ENCODE peak calls at places on chromosome 14, in nine cellular contexts. One of them, this sample, is unnamed.
A peak's percentile ranks its signal among the peaks of the same experiment; 100 is the strongest.

GRCh38 chr14:52154992-52155655 is 86.3 kb upstream of the NID2 start:
- DNase-seq in Panc1: no peak
- DNase-seq in left ventricle myocardium inferior: no peak
- DNase-seq in substantia nigra: no peak
- DNase-seq in effector memory CD4-positive, alpha-beta T cell: no peak
- DNase-seq in pancreas: no peak
- DNase-seq in brain microvascular endothelial cell: no peak
- DNase-seq in kidney: no peak
- DNase-seq in stomach: no peak
- DNase-seq in this sample: no peak

GRCh38 chr14:104171029-104171697 is 32.8 kb downstream of the KIF26A start:
- DNase-seq in kidney: peak; percentile 92
- DNase-seq in Panc1: no peak
- DNase-seq in left ventricle myocardium inferior: no peak
- DNase-seq in substantia nigra: no peak
- DNase-seq in effector memory CD4-positive, alpha-beta T cell: no peak
- DNase-seq in brain microvascular endothelial cell: no peak
- DNase-seq in pancreas: peak; percentile 75
- DNase-seq in stomach: peak; percentile 50
- DNase-seq in this sample: no peak

GRCh38 chr14:33026850-33027420 is 88.3 kb downstream of the NPAS3 start:
- DNase-seq in kidney: no peak
- DNase-seq in effector memory CD4-positive, alpha-beta T cell: no peak
- DNase-seq in pancreas: peak; percentile 15
- DNase-seq in Panc1: no peak
- DNase-seq in substantia nigra: peak; percentile 6
- DNase-seq in left ventricle myocardium inferior: no peak
- DNase-seq in brain microvascular endothelial cell: no peak
- DNase-seq in stomach: no peak
- DNase-seq in this sample: no peak

GRCh38 chr14:99540196-99541032 is 59.2 kb downstream of the CCNK start:
- DNase-seq in substantia nigra: no peak
- DNase-seq in left ventricle myocardium inferior: no peak
- DNase-seq in effector memory CD4-positive, alpha-beta T cell: no peak
- DNase-seq in brain microvascular endothelial cell: no peak
- DNase-seq in stomach: no peak
- DNase-seq in kidney: peak; percentile 70
- DNase-seq in pancreas: no peak
- DNase-seq in Panc1: no peak
- DNase-seq in this sample: no peak

GRCh38 chr14:79661762-79662161 is 549.5 kb downstream of the DIO2 start:
- DNase-seq in substantia nigra: no peak
- DNase-seq in brain microvascular endothelial cell: peak; percentile 87
- DNase-seq in pancreas: no peak
- DNase-seq in effector memory CD4-positive, alpha-beta T cell: no peak
- DNase-seq in kidney: no peak
- DNase-seq in left ventricle myocardium inferior: no peak
- DNase-seq in Panc1: no peak
- DNase-seq in stomach: no peak
- DNase-seq in this sample: no peak

GRCh38 chr14:64997108-64997794 is 10.6 kb downstream of the FNTB start:
- DNase-seq in pancreas: no peak
- DNase-seq in Panc1: no peak
- DNase-seq in left ventricle myocardium inferior: no peak
- DNase-seq in kidney: no peak
- DNase-seq in brain microvascular endothelial cell: no peak
- DNase-seq in substantia nigra: peak; percentile 47
- DNase-seq in effector memory CD4-positive, alpha-beta T cell: no peak
- DNase-seq in stomach: no peak
- DNase-seq in this sample: no peak

GRCh38 chr14:29926701-29927595 is 699 bp downstream of the PRKD1 start:
- DNase-seq in left ventricle myocardium inferior: peak; percentile 49
- DNase-seq in brain microvascular endothelial cell: peak; percentile 3
- DNase-seq in pancreas: peak; percentile 74
- DNase-seq in kidney: peak; percentile 88
- DNase-seq in Panc1: no peak
- DNase-seq in substantia nigra: peak; percentile 60
- DNase-seq in effector memory CD4-positive, alpha-beta T cell: no peak
- DNase-seq in stomach: peak; percentile 67
- DNase-seq in this sample: peak; percentile 66

GRCh38 chr14:103118019-103118662 is 5.1 kb upstream of the TNFAIP2 start:
- DNase-seq in pancreas: peak; percentile 38
- DNase-seq in Panc1: no peak
- DNase-seq in substantia nigra: no peak
- DNase-seq in effector memory CD4-positive, alpha-beta T cell: no peak
- DNase-seq in stomach: no peak
- DNase-seq in brain microvascular endothelial cell: no peak
- DNase-seq in left ventricle myocardium inferior: peak; percentile 87
- DNase-seq in kidney: peak; percentile 93
- DNase-seq in this sample: no peak

GRCh38 chr14:21025374-21026151 is 702 bp upstream of the NDRG2 start:
- DNase-seq in kidney: peak; percentile 97
- DNase-seq in stomach: peak; percentile 35
- DNase-seq in pancreas: peak; percentile 75
- DNase-seq in brain microvascular endothelial cell: no peak
- DNase-seq in Panc1: no peak
- DNase-seq in effector memory CD4-positive, alpha-beta T cell: peak; percentile 12
- DNase-seq in left ventricle myocardium inferior: peak; percentile 91
- DNase-seq in substantia nigra: peak; percentile 96
- DNase-seq in this sample: no peak

GRCh38 chr14:56202256-56202655 is 84.0 kb downstream of the PELI2 start:
- DNase-seq in brain microvascular endothelial cell: no peak
- DNase-seq in kidney: no peak
- DNase-seq in effector memory CD4-positive, alpha-beta T cell: no peak
- DNase-seq in Panc1: no peak
- DNase-seq in substantia nigra: no peak
- DNase-seq in stomach: no peak
- DNase-seq in pancreas: no peak
- DNase-seq in left ventricle myocardium inferior: no peak
- DNase-seq in this sample: no peak

GRCh38 chr14:56199095-56199975 is 81.1 kb downstream of the PELI2 start:
- DNase-seq in kidney: no peak
- DNase-seq in left ventricle myocardium inferior: no peak
- DNase-seq in substantia nigra: no peak
- DNase-seq in Panc1: no peak
- DNase-seq in stomach: no peak
- DNase-seq in effector memory CD4-positive, alpha-beta T cell: no peak
- DNase-seq in pancreas: no peak
- DNase-seq in brain microvascular endothelial cell: peak; percentile 99
- DNase-seq in this sample: no peak

GRCh38 chr14:56197150-56197549 is 78.9 kb downstream of the PELI2 start:
- DNase-seq in left ventricle myocardium inferior: no peak
- DNase-seq in pancreas: no peak
- DNase-seq in brain microvascular endothelial cell: no peak
- DNase-seq in Panc1: no peak
- DNase-seq in effector memory CD4-positive, alpha-beta T cell: no peak
- DNase-seq in substantia nigra: no peak
- DNase-seq in kidney: no peak
- DNase-seq in stomach: no peak
- DNase-seq in this sample: no peak

GRCh38 chr14:56198438-56198837 is 80.2 kb downstream of the PELI2 start:
- DNase-seq in effector memory CD4-positive, alpha-beta T cell: no peak
- DNase-seq in stomach: no peak
- DNase-seq in left ventricle myocardium inferior: no peak
- DNase-seq in kidney: no peak
- DNase-seq in brain microvascular endothelial cell: no peak
- DNase-seq in substantia nigra: no peak
- DNase-seq in pancreas: no peak
- DNase-seq in Panc1: no peak
- DNase-seq in this sample: no peak

GRCh38 chr14:56199976-56200577 is 81.9 kb downstream of the PELI2 start:
- DNase-seq in Panc1: no peak
- DNase-seq in kidney: no peak
- DNase-seq in brain microvascular endothelial cell: no peak
- DNase-seq in effector memory CD4-positive, alpha-beta T cell: no peak
- DNase-seq in substantia nigra: no peak
- DNase-seq in stomach: no peak
- DNase-seq in left ventricle myocardium inferior: no peak
- DNase-seq in pancreas: no peak
- DNase-seq in this sample: no peak
- H3K27ac ChIP-seq in Panc1: no peak overlapping the region
- H3K27ac ChIP-seq in kidney: peak overlapping the region; percentile 59
- H3K27ac ChIP-seq in brain microvascular endothelial cell: peak overlapping the region; percentile 98
- H3K27ac ChIP-seq in effector memory CD4-positive, alpha-beta T cell: no peak overlapping the region
- H3K27ac ChIP-seq in substantia nigra: no peak overlapping the region
- H3K27ac ChIP-seq in stomach: no peak overlapping the region
- H3K27ac ChIP-seq in left ventricle myocardium inferior: peak overlapping the region; percentile 68
- H3K27ac ChIP-seq in pancreas: peak overlapping the region; percentile 57
- H3K27ac ChIP-seq in this sample: no peak overlapping the region

GRCh38 chr14:69079747-69080146 is 73.2 kb downstream of the DCAF5 start:
- DNase-seq in Panc1: no peak
- DNase-seq in stomach: no peak
- DNase-seq in pancreas: no peak
- DNase-seq in substantia nigra: no peak
- DNase-seq in kidney: no peak
- DNase-seq in left ventricle myocardium inferior: no peak
- DNase-seq in brain microvascular endothelial cell: no peak
- DNase-seq in effector memory CD4-positive, alpha-beta T cell: no peak
- DNase-seq in this sample: no peak

GRCh38 chr14:69081271-69081670 is 71.6 kb downstream of the DCAF5 start:
- DNase-seq in stomach: no peak
- DNase-seq in pancreas: no peak
- DNase-seq in substantia nigra: no peak
- DNase-seq in left ventricle myocardium inferior: no peak
- DNase-seq in brain microvascular endothelial cell: no peak
- DNase-seq in kidney: no peak
- DNase-seq in Panc1: no peak
- DNase-seq in effector memory CD4-positive, alpha-beta T cell: no peak
- DNase-seq in this sample: no peak

GRCh38 chr14:69079188-69079742 is 73.7 kb downstream of the DCAF5 start:
- DNase-seq in brain microvascular endothelial cell: peak; percentile 83
- DNase-seq in kidney: no peak
- DNase-seq in stomach: no peak
- DNase-seq in substantia nigra: no peak
- DNase-seq in pancreas: no peak
- DNase-seq in left ventricle myocardium inferior: no peak
- DNase-seq in effector memory CD4-positive, alpha-beta T cell: no peak
- DNase-seq in Panc1: peak; percentile 75
- DNase-seq in this sample: no peak

GRCh38 chr14:69076341-69076740 is 76.6 kb downstream of the DCAF5 start:
- DNase-seq in pancreas: no peak
- DNase-seq in effector memory CD4-positive, alpha-beta T cell: no peak
- DNase-seq in brain microvascular endothelial cell: no peak
- DNase-seq in substantia nigra: no peak
- DNase-seq in kidney: no peak
- DNase-seq in left ventricle myocardium inferior: no peak
- DNase-seq in stomach: no peak
- DNase-seq in Panc1: no peak
- DNase-seq in this sample: no peak

DNA sequence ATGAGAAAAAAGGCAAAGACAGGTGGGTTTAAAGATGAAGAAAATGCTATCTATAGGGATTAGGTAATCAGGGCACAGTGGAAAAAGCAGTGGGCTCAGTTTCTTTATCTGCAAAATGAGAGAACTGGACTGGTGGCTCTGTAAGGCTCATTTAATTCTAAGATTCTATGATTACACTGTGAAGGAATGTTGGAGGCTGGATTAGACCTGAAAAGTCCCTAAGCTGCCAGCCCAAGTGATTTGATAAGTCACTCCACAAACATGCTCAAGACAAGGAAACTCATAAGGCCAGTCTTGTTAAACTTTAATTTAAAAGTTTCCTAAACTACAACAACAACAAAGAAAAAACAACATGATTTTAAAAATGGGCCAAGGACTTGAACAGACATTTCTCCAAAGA is 75.1 kb downstream of the DCAF5 start:
- DNase-seq in Panc1: no peak
- DNase-seq in brain microvascular endothelial cell: peak; percentile 88
- DNase-seq in kidney: no peak
- DNase-seq in substantia nigra: no peak
- DNase-seq in stomach: no peak
- DNase-seq in left ventricle myocardium inferior: no peak
- DNase-seq in effector memory CD4-positive, alpha-beta T cell: no peak
- DNase-seq in pancreas: no peak
- DNase-seq in this sample: no peak
- H3K27ac ChIP-seq in Panc1: no peak overlapping the region
- H3K27ac ChIP-seq in brain microvascular endothelial cell: peak overlapping the region; percentile 99
- H3K27ac ChIP-seq in kidney: peak overlapping the region; percentile 81
- H3K27ac ChIP-seq in substantia nigra: no peak overlapping the region
- H3K27ac ChIP-seq in stomach: no peak overlapping the region
- H3K27ac ChIP-seq in left ventricle myocardium inferior: no peak overlapping the region
- H3K27ac ChIP-seq in effector memory CD4-positive, alpha-beta T cell: no peak overlapping the region
- H3K27ac ChIP-seq in pancreas: peak overlapping the region; percentile 77
- H3K27ac ChIP-seq in this sample: peak overlapping the region; percentile 98

DNA sequence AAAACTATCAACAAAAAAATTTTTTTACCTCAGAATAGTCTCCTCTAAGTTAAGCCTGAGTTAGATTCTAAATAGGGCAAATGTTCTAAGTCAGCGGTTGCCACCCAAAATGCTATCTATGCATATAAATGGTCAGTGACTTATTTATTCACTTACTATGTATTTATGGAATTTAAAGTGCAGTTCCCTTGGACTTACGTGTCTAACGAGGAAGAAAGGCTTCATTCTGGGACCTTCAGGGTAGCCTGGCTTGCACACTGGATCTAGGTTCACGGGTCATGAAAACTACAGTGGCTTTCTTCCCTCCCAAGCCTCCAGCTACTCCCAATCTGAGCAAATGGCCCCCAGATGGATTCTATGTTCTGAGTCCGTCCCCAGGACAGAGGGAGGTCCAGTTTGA is 77.1 kb downstream of the ARF6 start:
- DNase-seq in effector memory CD4-positive, alpha-beta T cell: no peak
- DNase-seq in substantia nigra: no peak
- DNase-seq in Panc1: no peak
- DNase-seq in stomach: no peak
- DNase-seq in left ventricle myocardium inferior: no peak
- DNase-seq in kidney: no peak
- DNase-seq in pancreas: no peak
- DNase-seq in brain microvascular endothelial cell: no peak
- DNase-seq in this sample: no peak
- H3K27ac ChIP-seq in effector memory CD4-positive, alpha-beta T cell: peak overlapping the region; percentile 73
- H3K27ac ChIP-seq in substantia nigra: no peak overlapping the region
- H3K27ac ChIP-seq in Panc1: peak overlapping the region; percentile 100
- H3K27ac ChIP-seq in stomach: peak overlapping the region; percentile 87
- H3K27ac ChIP-seq in left ventricle myocardium inferior: peak overlapping the region; percentile 65
- H3K27ac ChIP-seq in kidney: peak overlapping the region; percentile 66
- H3K27ac ChIP-seq in pancreas: peak overlapping the region; percentile 82
- H3K27ac ChIP-seq in brain microvascular endothelial cell: peak overlapping the region; percentile 2
- H3K27ac ChIP-seq in this sample: no peak overlapping the region

GRCh38 chr14:101828038-101828437 is 66.5 kb downstream of the PPP2R5C start:
- DNase-seq in effector memory CD4-positive, alpha-beta T cell: no peak
- DNase-seq in brain microvascular endothelial cell: no peak
- DNase-seq in Panc1: no peak
- DNase-seq in kidney: no peak
- DNase-seq in substantia nigra: no peak
- DNase-seq in pancreas: no peak
- DNase-seq in left ventricle myocardium inferior: no peak
- DNase-seq in stomach: no peak
- DNase-seq in this sample: no peak
- H3K27ac ChIP-seq in effector memory CD4-positive, alpha-beta T cell: peak overlapping the region; percentile 99
- H3K27ac ChIP-seq in brain microvascular endothelial cell: no peak overlapping the region
- H3K27ac ChIP-seq in Panc1: no peak overlapping the region
- H3K27ac ChIP-seq in kidney: no peak overlapping the region
- H3K27ac ChIP-seq in substantia nigra: no peak overlapping the region
- H3K27ac ChIP-seq in pancreas: no peak overlapping the region
- H3K27ac ChIP-seq in left ventricle myocardium inferior: peak overlapping the region; percentile 38
- H3K27ac ChIP-seq in stomach: no peak overlapping the region
- H3K27ac ChIP-seq in this sample: no peak overlapping the region

GRCh38 chr14:56126514-56126913 is 8.3 kb downstream of the PELI2 start:
- DNase-seq in kidney: no peak
- DNase-seq in brain microvascular endothelial cell: no peak
- DNase-seq in effector memory CD4-positive, alpha-beta T cell: no peak
- DNase-seq in pancreas: no peak
- DNase-seq in substantia nigra: no peak
- DNase-seq in stomach: no peak
- DNase-seq in left ventricle myocardium inferior: no peak
- DNase-seq in Panc1: no peak
- DNase-seq in this sample: no peak
- H3K27ac ChIP-seq in kidney: no peak overlapping the region
- H3K27ac ChIP-seq in brain microvascular endothelial cell: no peak overlapping the region
- H3K27ac ChIP-seq in effector memory CD4-positive, alpha-beta T cell: no peak overlapping the region
- H3K27ac ChIP-seq in pancreas: peak overlapping the region; percentile 98
- H3K27ac ChIP-seq in substantia nigra: no peak overlapping the region
- H3K27ac ChIP-seq in stomach: no peak overlapping the region
- H3K27ac ChIP-seq in left ventricle myocardium inferior: no peak overlapping the region
- H3K27ac ChIP-seq in Panc1: no peak overlapping the region
- H3K27ac ChIP-seq in this sample: no peak overlapping the region

This sample was measured in RWPE2.